ENCODE peak calls at places on chromosomes 4 and X, in ten cellular contexts. Z, Y, U, B, J, R, A, V, Q and H are unnamed samples.

GRCh38 chr4:112557676-112558411 is 41.9 kb upstream of the NEUROG2 start:
- DNase-seq in Z (no peak), Y (no peak), U (no peak), B (no peak), J (no peak), R (no peak), A (no peak), V (no peak), Q (no peak), H (no peak)

GRCh38 chr4:184237612-184238011 is 19.9 kb upstream of the ENPP6 start:
- DNase-seq in Z (no peak), Y (peak), U (no peak), B (no peak), J (peak), R (no peak), A (peak), V (no peak), Q (no peak), H (no peak)

GRCh38 chr4:48431401-48431800 is 51.7 kb upstream of the SLC10A4 start:
- DNase-seq in Z (no peak), Y (no peak), U (no peak), B (no peak), J (no peak), R (no peak), A (no peak), V (no peak), Q (no peak), H (no peak)

GRCh38 chrX:53184836-53185235 is 40.2 kb downstream of the KDM5C start:
- DNase-seq in Z (no peak), Y (no peak), U (no peak), B (no peak), J (peak), R (no peak), A (peak), V (no peak), Q (peak), H (no peak)

GRCh38 chr4:177479063-177479462 is 36.8 kb upstream of the AGA start:
- DNase-seq in Z (no peak), Y (no peak), U (no peak), B (no peak), J (no peak), R (no peak), A (no peak), V (no peak), Q (no peak), H (no peak)

GRCh38 chr4:90099795-90100194 is 27.4 kb upstream of the CCSER1 start:
- DNase-seq in Z (no peak), Y (no peak), U (no peak), B (no peak), J (peak), R (no peak), A (peak), V (no peak), Q (peak), H (no peak)

GRCh38 chr4:137361756-137362470 is 170.4 kb downstream of the PCDH18 start:
- DNase-seq in Z (peak), Y (no peak), U (no peak), B (no peak), J (no peak), R (no peak), A (no peak), V (no peak), Q (peak), H (no peak)

GRCh38 chr4:184806246-184806550 is 19.6 kb downstream of the ACSL1 start:
- DNase-seq in Z (no peak), Y (peak), U (no peak), B (no peak), J (no peak), R (no peak), A (no peak), V (no peak), Q (no peak), H (no peak)

GRCh38 chrX:18875256-18875878 is 108.5 kb downstream of the PHKA2 start:
- DNase-seq in Z (no peak), Y (no peak), U (no peak), B (peak), J (no peak), R (peak), A (no peak), V (no peak), Q (no peak), H (no peak)

GRCh38 chr4:183409463-183409862 is 35.0 kb upstream of the CDKN2AIP start:
- DNase-seq in Z (no peak), Y (no peak), U (no peak), B (no peak), J (no peak), R (no peak), A (no peak), V (no peak), Q (no peak), H (no peak)